ENCODE peak calls at places on chromosomes 7 and 10, in six cellular contexts. One of them, this sample, is unnamed.

GRCh38 chr7:31095286-31096197 is 43.4 kb downstream of the ADCYAP1R1 start:
- DNase-seq in H1: no peak
- DNase-seq in IMR-90: no peak
- DNase-seq in H9: peak
- DNase-seq in mesendoderm: no peak
- DNase-seq in neuronal stem cell: no peak
- DNase-seq in this sample: no peak

GRCh38 chr7:131076711-131077170 is 250.9 kb upstream of the MKLN1 start:
- DNase-seq in mesendoderm: no peak
- DNase-seq in H1: no peak
- DNase-seq in IMR-90: peak
- DNase-seq in neuronal stem cell: no peak
- DNase-seq in H9: no peak
- DNase-seq in this sample: no peak

GRCh38 chr7:46485481-46486065 is 564.5 kb upstream of the IGFBP3 start:
- DNase-seq in H1: no peak
- DNase-seq in IMR-90: peak
- DNase-seq in H9: no peak
- DNase-seq in mesendoderm: no peak
- DNase-seq in neuronal stem cell: no peak
- DNase-seq in this sample: peak

GRCh38 chr7:41629711-41630111 is 73.2 kb downstream of the INHBA start:
- DNase-seq in mesendoderm: no peak
- DNase-seq in neuronal stem cell: no peak
- DNase-seq in H9: no peak
- DNase-seq in H1: no peak
- DNase-seq in IMR-90: peak
- DNase-seq in this sample: no peak

GRCh38 chr10:97924678-97925077 is 75.0 kb downstream of the GOLGA7B start:
- DNase-seq in H9: no peak
- DNase-seq in H1: no peak
- DNase-seq in neuronal stem cell: no peak
- DNase-seq in IMR-90: no peak
- DNase-seq in mesendoderm: no peak
- DNase-seq in this sample: no peak

GRCh38 chr7:39073432-39073831 is 95.7 kb downstream of the POU6F2 start:
- DNase-seq in H9: peak
- DNase-seq in neuronal stem cell: peak
- DNase-seq in mesendoderm: peak
- DNase-seq in IMR-90: no peak
- DNase-seq in H1: no peak
- DNase-seq in this sample: peak

GRCh38 chr10:34884272-34884952 is 69.3 kb upstream of the PARD3 start:
- DNase-seq in mesendoderm: no peak
- DNase-seq in H1: no peak
- DNase-seq in H9: no peak
- DNase-seq in IMR-90: no peak
- DNase-seq in neuronal stem cell: no peak
- DNase-seq in this sample: no peak

GRCh38 chr10:14450041-14450491 is 119.3 kb upstream of the FRMD4A start:
- DNase-seq in neuronal stem cell: no peak
- DNase-seq in H9: no peak
- DNase-seq in H1: no peak
- DNase-seq in IMR-90: peak
- DNase-seq in mesendoderm: no peak
- DNase-seq in this sample: peak

GRCh38 chr7:84073476-84073875 is 121.1 kb downstream of the SEMA3A start:
- DNase-seq in H1: no peak
- DNase-seq in mesendoderm: peak
- DNase-seq in H9: no peak
- DNase-seq in IMR-90: peak
- DNase-seq in neuronal stem cell: no peak
- DNase-seq in this sample: peak

GRCh38 chr10:129031233-129032150 is 435.5 kb upstream of the MGMT start:
- DNase-seq in mesendoderm: peak
- DNase-seq in IMR-90: peak
- DNase-seq in H1: peak
- DNase-seq in neuronal stem cell: peak
- DNase-seq in H9: peak
- DNase-seq in this sample: peak

GRCh38 chr10:95467162-95467599 is 94.0 kb downstream of the SORBS1 start:
- DNase-seq in IMR-90: no peak
- DNase-seq in mesendoderm: peak
- DNase-seq in H9: peak
- DNase-seq in H1: peak
- DNase-seq in neuronal stem cell: no peak
- DNase-seq in this sample: peak

GRCh38 chr7:44177570-44178131 is 11.6 kb downstream of the GCK start:
- DNase-seq in H9: peak
- DNase-seq in mesendoderm: peak
- DNase-seq in IMR-90: peak
- DNase-seq in neuronal stem cell: no peak
- DNase-seq in H1: no peak
- DNase-seq in this sample: peak

GRCh38 chr7:7201583-7202374 is 19.4 kb downstream of the C1GALT1 start:
- DNase-seq in mesendoderm: peak
- DNase-seq in H9: peak
- DNase-seq in IMR-90: no peak
- DNase-seq in neuronal stem cell: no peak
- DNase-seq in H1: peak
- DNase-seq in this sample: no peak

GRCh38 chr10:116254422-116255152 is 18.4 kb downstream of the GFRA1 start:
- DNase-seq in H1: no peak
- DNase-seq in IMR-90: no peak
- DNase-seq in H9: no peak
- DNase-seq in neuronal stem cell: peak
- DNase-seq in mesendoderm: no peak
- DNase-seq in this sample: peak

GRCh38 chr7:130486114-130486962 is 5.5 kb upstream of the MEST start:
- DNase-seq in neuronal stem cell: peak
- DNase-seq in IMR-90: no peak
- DNase-seq in H9: peak
- DNase-seq in H1: peak
- DNase-seq in mesendoderm: peak
- DNase-seq in this sample: no peak

GRCh38 chr10:99538287-99538917 is 5.7 kb downstream of the NKX2-3 start:
- DNase-seq in mesendoderm: no peak
- DNase-seq in neuronal stem cell: no peak
- DNase-seq in IMR-90: no peak
- DNase-seq in H9: peak
- DNase-seq in H1: no peak
- DNase-seq in this sample: peak

GRCh38 chr7:21722371-21722770 is 179.5 kb downstream of the DNAH11 start:
- DNase-seq in IMR-90: no peak
- DNase-seq in neuronal stem cell: no peak
- DNase-seq in H1: no peak
- DNase-seq in H9: no peak
- DNase-seq in mesendoderm: no peak
- DNase-seq in this sample: no peak

GRCh38 chr10:123129553-123130271 is 6.1 kb upstream of the HMX3 start:
- DNase-seq in H9: no peak
- DNase-seq in mesendoderm: no peak
- DNase-seq in IMR-90: no peak
- DNase-seq in H1: no peak
- DNase-seq in neuronal stem cell: no peak
- DNase-seq in this sample: no peak

GRCh38 chr10:29635711-29636144 is 957 bp upstream of the SVIL start:
- DNase-seq in IMR-90: peak
- DNase-seq in H9: peak
- DNase-seq in neuronal stem cell: no peak
- DNase-seq in H1: no peak
- DNase-seq in mesendoderm: peak
- DNase-seq in this sample: peak

GRCh38 chr7:34061175-34061574 is 155.8 kb downstream of the BMPER start:
- DNase-seq in IMR-90: peak
- DNase-seq in H1: no peak
- DNase-seq in mesendoderm: no peak
- DNase-seq in neuronal stem cell: no peak
- DNase-seq in H9: no peak
- DNase-seq in this sample: peak

GRCh38 chr10:35307297-35307696 is 29.0 kb upstream of the CCNY start:
- DNase-seq in IMR-90: peak
- DNase-seq in H9: no peak
- DNase-seq in neuronal stem cell: no peak
- DNase-seq in H1: no peak
- DNase-seq in mesendoderm: no peak
- DNase-seq in this sample: no peak

GRCh38 chr10:113161061-113161460 is 211.0 kb downstream of the TCF7L2 start:
- DNase-seq in IMR-90: no peak
- DNase-seq in H9: no peak
- DNase-seq in H1: no peak
- DNase-seq in neuronal stem cell: no peak
- DNase-seq in mesendoderm: no peak
- DNase-seq in this sample: no peak

GRCh38 chr7:44288811-44289340 is 36.5 kb downstream of the CAMK2B start:
- DNase-seq in H1: peak
- DNase-seq in H9: peak
- DNase-seq in mesendoderm: no peak
- DNase-seq in IMR-90: no peak
- DNase-seq in neuronal stem cell: no peak
- DNase-seq in this sample: no peak

GRCh38 chr7:29287366-29287765 is 92.8 kb downstream of the CHN2 start:
- DNase-seq in H1: no peak
- DNase-seq in H9: no peak
- DNase-seq in neuronal stem cell: no peak
- DNase-seq in IMR-90: peak
- DNase-seq in mesendoderm: no peak
- DNase-seq in this sample: peak

GRCh38 chr10:69318997-69319727 is 40.9 kb downstream of the HK1 start:
- DNase-seq in H9: no peak
- DNase-seq in IMR-90: peak
- DNase-seq in mesendoderm: no peak
- DNase-seq in H1: no peak
- DNase-seq in neuronal stem cell: no peak
- DNase-seq in this sample: peak

GRCh38 chr10:99315853-99316252 is 13.3 kb upstream of the CNNM1 start:
- DNase-seq in mesendoderm: no peak
- DNase-seq in H9: peak
- DNase-seq in H1: no peak
- DNase-seq in neuronal stem cell: no peak
- DNase-seq in IMR-90: no peak
- DNase-seq in this sample: no peak

DNA sequence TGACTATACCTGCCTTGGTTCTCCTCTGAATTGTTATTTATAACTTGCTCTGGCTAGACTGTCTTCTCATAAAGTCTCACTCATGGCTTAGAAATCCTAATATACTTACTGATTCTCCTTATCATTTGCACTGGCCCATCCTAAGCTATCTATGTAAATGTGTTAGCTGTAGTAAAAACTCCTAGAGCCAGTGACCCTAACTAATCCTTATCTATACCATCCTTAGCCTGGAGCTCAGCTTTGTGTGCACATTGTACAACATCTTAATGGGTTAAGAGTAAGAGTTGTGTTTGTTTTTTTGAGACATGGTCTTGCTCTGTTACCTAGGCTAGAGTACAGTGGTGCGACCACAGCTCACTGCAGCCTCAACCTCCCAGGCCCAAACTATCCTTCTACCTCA is 40.8 kb downstream of the LAMB4 start:
- DNase-seq in mesendoderm: peak
- DNase-seq in H9: no peak
- DNase-seq in IMR-90: no peak
- DNase-seq in H1: no peak
- DNase-seq in neuronal stem cell: no peak
- DNase-seq in this sample: no peak
- H2BK120ac ChIP-seq in mesendoderm: no peak
- H2BK120ac ChIP-seq in H9: no peak
- H2BK120ac ChIP-seq in IMR-90: peak
- H2BK120ac ChIP-seq in H1: no peak
- H2BK120ac ChIP-seq in neuronal stem cell: no peak
- H2BK120ac ChIP-seq in this sample: no peak

GRCh38 chr10:73628405-73628804 is 12.9 kb downstream of the MYOZ1 start:
- DNase-seq in neuronal stem cell: no peak
- DNase-seq in mesendoderm: no peak
- DNase-seq in IMR-90: no peak
- DNase-seq in H1: no peak
- DNase-seq in H9: no peak
- DNase-seq in this sample: no peak
- H3K18ac ChIP-seq in neuronal stem cell: no peak
- H3K18ac ChIP-seq in mesendoderm: no peak
- H3K18ac ChIP-seq in IMR-90: no peak
- H3K18ac ChIP-seq in H1: no peak
- H3K18ac ChIP-seq in H9: no peak
- H3K18ac ChIP-seq in this sample: no peak

GRCh38 chr7:1562611-1563051 is 6.6 kb upstream of the TMEM184A start:
- DNase-seq in H9: no peak
- DNase-seq in IMR-90: peak
- DNase-seq in mesendoderm: no peak
- DNase-seq in neuronal stem cell: no peak
- DNase-seq in H1: no peak
- DNase-seq in this sample: peak
- H2BK120ac ChIP-seq in H9: no peak
- H2BK120ac ChIP-seq in IMR-90: peak
- H2BK120ac ChIP-seq in mesendoderm: no peak
- H2BK120ac ChIP-seq in neuronal stem cell: no peak
- H2BK120ac ChIP-seq in H1: no peak
- H2BK120ac ChIP-seq in this sample: no peak

GRCh38 chr10:32943854-32944661 is 14.0 kb downstream of the ITGB1 start:
- DNase-seq in H9: peak
- DNase-seq in IMR-90: no peak
- DNase-seq in mesendoderm: peak
- DNase-seq in H1: peak
- DNase-seq in neuronal stem cell: no peak
- DNase-seq in this sample: no peak
- H3K18ac ChIP-seq in H9: no peak
- H3K18ac ChIP-seq in IMR-90: no peak
- H3K18ac ChIP-seq in mesendoderm: no peak
- H3K18ac ChIP-seq in H1: no peak
- H3K18ac ChIP-seq in neuronal stem cell: peak
- H3K18ac ChIP-seq in this sample: no peak

GRCh38 chr10:132992433-132993215 is 50.3 kb upstream of the CFAP46 start:
- DNase-seq in mesendoderm: no peak
- DNase-seq in H9: no peak
- DNase-seq in neuronal stem cell: no peak
- DNase-seq in IMR-90: no peak
- DNase-seq in H1: no peak
- DNase-seq in this sample: no peak

GRCh38 chr10:132991706-132992432 is 49.5 kb upstream of the CFAP46 start:
- DNase-seq in H1: no peak
- DNase-seq in IMR-90: no peak
- DNase-seq in mesendoderm: no peak
- DNase-seq in neuronal stem cell: no peak
- DNase-seq in H9: no peak
- DNase-seq in this sample: no peak

GRCh38 chr10:132989476-132990415 is 47.4 kb upstream of the CFAP46 start:
- DNase-seq in neuronal stem cell: no peak
- DNase-seq in H9: no peak
- DNase-seq in H1: no peak
- DNase-seq in mesendoderm: no peak
- DNase-seq in IMR-90: no peak
- DNase-seq in this sample: no peak

GRCh38 chr10:132988988-132989387 is 46.6 kb upstream of the CFAP46 start:
- DNase-seq in H1: no peak
- DNase-seq in neuronal stem cell: no peak
- DNase-seq in mesendoderm: no peak
- DNase-seq in H9: no peak
- DNase-seq in IMR-90: no peak
- DNase-seq in this sample: no peak

GRCh38 chr10:132990684-132991545 is 48.5 kb upstream of the CFAP46 start:
- DNase-seq in neuronal stem cell: no peak
- DNase-seq in mesendoderm: no peak
- DNase-seq in H1: no peak
- DNase-seq in H9: no peak
- DNase-seq in IMR-90: no peak
- DNase-seq in this sample: no peak
- H2BK120ac ChIP-seq in neuronal stem cell: no peak
- H2BK120ac ChIP-seq in mesendoderm: no peak
- H2BK120ac ChIP-seq in H1: no peak
- H2BK120ac ChIP-seq in H9: no peak
- H2BK120ac ChIP-seq in IMR-90: no peak
- H2BK120ac ChIP-seq in this sample: no peak

This sample was measured in mesenchymal stem cell.